ENCODE peak calls at places on chromosomes 16 and 17, in five cellular contexts. T is NCI-H1105 treated with DMSO at 0.1 percent for 48 hours; A is Kasumi-1; S is Calu3; N is effector memory CD8-positive, alpha-beta T cell. X is an unnamed sample.

GRCh38 chr17:60525624-60526514 is at the start of gene APPBP2:
- DNase-seq in T (peak), A (peak), S (peak), N (peak), X (peak)

GRCh38 chr17:72376486-72377345 is 255.9 kb downstream of the SOX9 start:
- DNase-seq in T (peak), A (no peak), S (no peak), N (no peak), X (no peak)

GRCh38 chr17:48629411-48629759 is 3.2 kb upstream of the HOXB9 start:
- DNase-seq in T (no peak), A (no peak), S (no peak), N (no peak), X (no peak)

GRCh38 chr17:1089915-1090314 is 89.9 kb downstream of the ABR start:
- DNase-seq in T (no peak), A (peak), S (no peak), N (no peak), X (no peak)

GRCh38 chr16:54511181-54511731 is 224.7 kb upstream of the IRX3 start:
- DNase-seq in T (no peak), A (no peak), S (no peak), N (no peak), X (no peak)

GRCh38 chr17:34437188-34437587 is 74.2 kb upstream of the CCL1 start:
- DNase-seq in T (no peak), A (no peak), S (no peak), N (no peak), X (no peak)

GRCh38 chr17:18377437-18378204 is at the start of gene EVPLL:
- DNase-seq in T (no peak), A (no peak), S (peak), N (no peak), X (peak)

GRCh38 chr16:8889893-8890548 is 7.9 kb downstream of the LITAFD start:
- DNase-seq in T (no peak), A (no peak), S (no peak), N (no peak), X (no peak)

GRCh38 chr17:8056232-8056975 is 17.5 kb downstream of the ALOX15B start:
- DNase-seq in T (no peak), A (peak), S (no peak), N (no peak), X (peak)

GRCh38 chr16:65697061-65697460 is 575.2 kb upstream of the CDH11 start:
- DNase-seq in T (no peak), A (no peak), S (no peak), N (no peak), X (no peak)

GRCh38 chr16:85502357-85502756 is 110.8 kb upstream of the GSE1 start:
- DNase-seq in T (no peak), A (no peak), S (no peak), N (no peak), X (no peak)

GRCh38 chr17:49388692-49389513 is 25.8 kb downstream of the PHB1 start:
- DNase-seq in T (no peak), A (no peak), S (no peak), N (no peak), X (no peak)

GRCh38 chr17:18176152-18176551 is 7.5 kb upstream of the ALKBH5 start:
- DNase-seq in T (no peak), A (peak), S (no peak), N (no peak), X (peak)

GRCh38 chr17:33013596-33014375 is 22.1 kb downstream of the SPACA3 start:
- DNase-seq in T (no peak), A (no peak), S (no peak), N (no peak), X (no peak)

GRCh38 chr17:31650756-31651520 is 208.1 kb downstream of the COPRS start:
- DNase-seq in T (no peak), A (no peak), S (no peak), N (no peak), X (no peak)

GRCh38 chr17:39923836-39924690 is 3.3 kb downstream of the ORMDL3 start:
- DNase-seq in T (no peak), A (no peak), S (peak), N (no peak), X (no peak)

GRCh38 chr17:41785091-41785875 is 1.2 kb downstream of the JUP start:
- DNase-seq in T (no peak), A (peak), S (peak), N (no peak), X (peak)

GRCh38 chr17:38742431-38743308 is 5.5 kb downstream of the PCGF2 start:
- DNase-seq in T (peak), A (no peak), S (peak), N (no peak), X (no peak)

GRCh38 chr17:39270923-39271322 is 45.2 kb upstream of the STAC2 start:
- DNase-seq in T (no peak), A (peak), S (peak), N (no peak), X (peak)

GRCh38 chr16:64738321-64738960 is 383.4 kb downstream of the CDH11 start:
- DNase-seq in T (no peak), A (no peak), S (no peak), N (no peak), X (no peak)

GRCh38 chr17:48795444-48796162 is 21.4 kb downstream of the TTLL6 start:
- DNase-seq in T (no peak), A (no peak), S (peak), N (no peak), X (no peak)

GRCh38 chr17:30372755-30373154 is 6.0 kb upstream of the CPD start:
- DNase-seq in T (no peak), A (no peak), S (no peak), N (no peak), X (no peak)

GRCh38 chr17:17491546-17491988 is 4.6 kb downstream of the RASD1 start:
- DNase-seq in T (no peak), A (no peak), S (no peak), N (no peak), X (no peak)

GRCh38 chr16:75789237-75789636 is 62.9 kb upstream of the CPHXL start:
- DNase-seq in T (peak), A (peak), S (peak), N (peak), X (no peak)

GRCh38 chr17:9512323-9513168 is 63.1 kb downstream of the STX8 start:
- DNase-seq in T (no peak), A (no peak), S (no peak), N (no peak), X (no peak)

GRCh38 chr17:28811594-28812135 is 30.9 kb downstream of the FAM222B start:
- DNase-seq in T (peak), A (peak), S (peak), N (no peak), X (no peak)

GRCh38 chr17:9221231-9222180 is 200.2 kb downstream of the NTN1 start:
- DNase-seq in T (no peak), A (no peak), S (no peak), N (no peak), X (no peak)

GRCh38 chr16:13612623-13613022 is 307.3 kb upstream of the ERCC4 start:
- DNase-seq in T (no peak), A (no peak), S (no peak), N (no peak), X (no peak)

GRCh38 chr17:42660692-42661345 is 1.7 kb downstream of the TUBG2 start:
- DNase-seq in T (no peak), A (no peak), S (no peak), N (no peak), X (no peak)